ENCODE peak calls at places on chromosomes 5 and 9, in nine cellular contexts. N is dorsolateral prefrontal cortex, V is cardiac fibroblast, F is fibroblast of pulmonary artery, R is foreskin keratinocyte, Y is Peyer's patch, B is suprapubic skin, U is Calu3, J is epithelial cell of esophagus. W is an unnamed sample.

GRCh38 chr5:119054082-119054481 is 16.8 kb upstream of the DMXL1 start:
- DNase-seq in N (no peak), R (no peak), U (no peak), V (no peak), B (no peak), Y (no peak), J (no peak), F (no peak), W (no peak)

GRCh38 chr5:35436441-35437057 is 181.1 kb upstream of the SPEF2 start:
- DNase-seq in U (no peak), R (no peak), V (peak), F (peak), N (no peak), B (no peak), Y (no peak), J (peak), W (peak)

GRCh38 chr9:89442981-89443817 is 54.7 kb downstream of the SEMA4D start:
- DNase-seq in J (no peak), F (peak), R (no peak), Y (no peak), B (no peak), N (no peak), U (no peak), V (peak), W (no peak)

GRCh38 chr5:167889276-167889675 is 402.2 kb upstream of the WWC1 start:
- DNase-seq in Y (no peak), F (no peak), J (no peak), N (no peak), R (no peak), V (no peak), B (no peak), U (no peak), W (no peak)

GRCh38 chr9:69470186-69470977 is 145.4 kb downstream of the ENTREP1 start:
- DNase-seq in Y (peak), F (no peak), N (no peak), R (no peak), B (no peak), V (no peak), J (no peak), U (peak), W (no peak)

GRCh38 chr5:82523633-82524032 is 245.5 kb upstream of the RPS23 start:
- DNase-seq in F (no peak), R (no peak), Y (no peak), N (no peak), V (no peak), B (no peak), U (no peak), J (no peak), W (no peak)

GRCh38 chr5:76475936-76476335 is 72.9 kb downstream of the IQGAP2 start:
- DNase-seq in U (no peak), R (no peak), B (no peak), F (no peak), J (no peak), N (no peak), V (no peak), Y (peak), W (no peak)

GRCh38 chr9:23120630-23121029 is 674.0 kb downstream of the DMRTA1 start:
- DNase-seq in J (no peak), N (no peak), B (no peak), U (no peak), V (no peak), F (no peak), Y (no peak), R (no peak), W (no peak)

GRCh38 chr9:133002147-133003070 is 23.9 kb downstream of the GFI1B start:
- DNase-seq in Y (peak), U (no peak), F (no peak), N (no peak), J (peak), R (peak), B (no peak), V (no peak), W (no peak)
- TF ChIP-seq CTCF in Y (no peak), U (no peak), F (no peak), N (no peak), J (no peak), R (no peak), B (no peak), V (no peak), W (no peak)

GRCh38 chr5:41435276-41435675 is 75.1 kb downstream of the PLCXD3 start:
- DNase-seq in Y (no peak), F (no peak), B (no peak), J (no peak), U (no peak), V (no peak), R (no peak), N (no peak), W (no peak)

GRCh38 chr5:41432481-41433253 is 77.7 kb downstream of the PLCXD3 start:
- DNase-seq in F (no peak), V (no peak), U (no peak), J (no peak), N (no peak), B (no peak), Y (no peak), R (no peak), W (no peak)

DNA sequence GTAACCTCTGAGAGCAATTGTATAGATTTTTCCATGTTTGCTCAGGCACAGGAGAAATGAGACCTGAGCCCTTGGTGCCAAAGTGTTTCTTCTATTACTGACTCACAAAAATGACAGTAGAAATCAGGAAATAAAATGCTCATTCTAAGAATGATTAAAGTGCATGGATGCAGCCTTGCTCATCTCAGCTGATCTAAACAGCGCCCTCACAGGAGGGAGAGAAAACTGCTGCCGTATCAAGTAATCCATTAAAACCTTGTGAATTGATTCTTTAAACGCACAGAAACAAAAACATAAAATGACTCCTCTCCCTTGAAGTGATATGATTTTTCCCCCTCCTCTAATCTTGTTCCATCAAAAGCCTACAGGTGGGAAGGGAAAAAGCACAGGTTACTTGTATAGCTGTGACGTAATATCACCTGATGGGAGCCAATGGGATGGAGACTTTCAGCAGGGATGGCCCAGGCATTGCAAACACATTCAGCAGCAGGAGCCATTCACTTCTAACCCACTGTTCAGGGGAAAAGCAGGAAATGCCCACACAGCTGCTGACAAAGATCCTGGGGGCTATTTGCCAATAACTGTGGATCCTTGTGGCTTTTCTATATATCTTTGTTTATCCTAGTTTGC is 76.7 kb downstream of the PLCXD3 start:
- DNase-seq in U (no peak), V (no peak), Y (no peak), F (no peak), B (no peak), N (no peak), R (no peak), J (peak), W (no peak)
- TF ChIP-seq CTCF in U (no peak), V (peak), Y (no peak), F (peak), B (no peak), N (no peak), R (peak), J (peak), W (peak)

DNA sequence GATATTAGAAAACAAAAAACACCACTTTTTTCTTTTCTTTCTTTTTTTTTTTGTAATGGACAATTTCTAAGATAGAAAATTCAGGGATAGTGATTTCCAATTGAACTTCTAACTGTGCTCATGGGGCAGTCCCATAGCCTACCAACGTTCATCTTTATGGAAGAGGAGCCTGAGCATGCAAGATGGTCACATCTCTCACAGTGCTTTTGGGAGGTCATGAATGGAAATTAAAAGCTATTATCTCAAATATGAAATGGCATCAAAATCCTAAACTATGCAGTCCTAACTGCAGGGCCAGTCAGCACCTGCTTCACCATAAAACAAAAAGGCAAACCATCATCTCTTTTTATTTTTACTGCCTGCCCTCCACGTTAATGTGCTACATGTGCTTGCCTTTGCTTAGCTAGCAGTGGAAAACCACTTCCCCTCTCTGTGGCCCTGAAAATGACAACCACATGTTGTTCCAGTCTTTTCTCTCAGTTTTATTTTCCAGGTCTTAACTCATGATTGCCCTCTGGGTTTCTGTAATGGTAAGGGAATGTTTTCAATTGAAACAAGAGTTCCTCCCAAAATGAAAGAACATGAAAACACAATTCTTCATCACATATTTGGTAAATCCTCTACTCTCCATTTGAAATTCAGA is 16.7 kb downstream of the IFNB1 start:
- DNase-seq in Y (no peak), N (no peak), R (no peak), J (no peak), U (no peak), V (peak), F (no peak), B (no peak), W (peak)
- TF ChIP-seq CTCF in Y (no peak), N (no peak), R (no peak), J (no peak), U (no peak), V (no peak), F (no peak), B (no peak), W (peak)

GRCh38 chr9:136089697-136090045 is 5.4 kb downstream of the NACC2 start:
- DNase-seq in F (peak), N (no peak), B (no peak), Y (no peak), V (peak), R (no peak), U (no peak), J (no peak), W (no peak)
- TF ChIP-seq CTCF in F (peak), N (peak), B (no peak), Y (peak), V (peak), R (peak), U (peak), J (peak), W (peak)